ENCODE peak calls at places on chromosomes 12 and 14, in four cellular contexts. S, G, E and Z are unnamed samples.
A peak's percentile ranks its signal among the peaks of the same experiment; 100 is the strongest.

GRCh38 chr12:115700896-115701465 is 576.5 kb downstream of the MED13L start:
- DNase-seq in S (no peak), E (no peak), G (no peak), Z (no peak)

GRCh38 chr14:74620497-74620921 is 8.5 kb upstream of the LTBP2 start:
- DNase-seq in S (peak; percentile 23), G (no peak), E (peak; percentile 87), Z (no peak)

GRCh38 chr14:21408152-21408551 is 24.3 kb upstream of the SUPT16H start:
- DNase-seq in G (no peak), S (no peak), E (peak; percentile 76), Z (no peak)

GRCh38 chr12:13962699-13963098 is 18.7 kb downstream of the GRIN2B start:
- DNase-seq in G (no peak), E (no peak), S (no peak), Z (no peak)

GRCh38 chr12:57810450-57810849 is 8.1 kb downstream of the AVIL start:
- DNase-seq in E (peak; percentile 75), S (no peak), G (no peak), Z (no peak)

GRCh38 chr14:99554184-99554583 is 49.8 kb downstream of the CCDC85C start:
- DNase-seq in E (no peak), S (peak; percentile 76), G (peak; percentile 49), Z (no peak)

GRCh38 chr12:89225401-89225800 is 126.9 kb downstream of the DUSP6 start:
- DNase-seq in E (peak; percentile 71), S (peak; percentile 38), G (no peak), Z (peak; percentile 45)

GRCh38 chr12:119180380-119181040 is 1.8 kb downstream of the HSPB8 start:
- DNase-seq in E (peak; percentile 67), S (peak; percentile 63), G (no peak), Z (peak; percentile 43)

DNA sequence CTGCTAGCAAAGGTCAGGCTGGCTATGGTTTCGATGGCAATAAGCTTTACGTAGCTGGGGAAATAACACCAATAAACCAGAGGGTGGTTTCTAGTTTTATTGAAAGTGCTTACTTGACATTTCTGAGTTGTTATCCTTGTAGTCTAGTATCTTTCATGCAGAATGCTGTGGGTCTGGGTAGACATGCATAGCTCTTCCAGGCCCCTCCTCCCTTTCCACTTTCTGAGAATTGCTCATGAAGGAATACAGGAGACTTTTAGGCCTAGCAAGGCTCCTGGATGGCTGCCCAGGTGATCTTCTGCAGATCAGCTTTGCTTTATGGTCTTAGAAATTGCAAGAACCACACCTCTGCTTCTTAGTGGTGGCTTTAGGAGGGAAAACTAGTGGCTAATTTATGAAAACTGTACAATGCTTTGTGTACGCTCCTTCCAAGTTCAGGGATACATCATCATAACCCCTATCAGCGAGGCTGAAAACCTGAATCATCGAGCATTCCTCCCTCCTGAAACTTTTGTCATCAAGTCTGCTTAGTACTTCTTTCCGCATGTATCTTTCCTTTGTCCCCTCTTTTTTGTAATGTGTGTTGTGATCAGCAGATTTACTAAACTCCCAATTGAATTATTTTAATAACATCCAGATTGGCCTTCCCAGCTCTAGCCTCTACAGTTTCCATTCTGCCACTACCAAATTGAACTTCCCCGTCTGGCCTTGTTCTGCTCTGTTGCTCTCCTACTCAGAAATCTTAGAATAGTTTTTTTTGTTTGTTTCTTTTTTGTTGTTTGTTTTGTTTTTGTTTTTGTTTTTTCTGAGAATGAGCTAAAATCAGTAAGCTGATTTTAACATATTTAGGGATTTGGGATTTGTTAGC is 473.1 kb downstream of the RAD51B start:
- DNase-seq in S (no peak), E (peak; percentile 38), G (no peak), Z (no peak)
- H3K4me3 ChIP-seq in S (no peak overlapping the region), E (no peak overlapping the region), G (no peak overlapping the region), Z (no peak overlapping the region)

GRCh38 chr12:668092-668481 is 4.8 kb upstream of the NINJ2 start:
- DNase-seq in G (no peak), E (no peak), S (no peak), Z (no peak)

GRCh38 chr12:678747-679712 is 15.8 kb upstream of the NINJ2 start:
- DNase-seq in S (no peak), G (no peak), E (no peak), Z (no peak)

GRCh38 chr12:675562-675961 is 12.3 kb upstream of the NINJ2 start:
- DNase-seq in S (no peak), E (no peak), G (no peak), Z (no peak)

GRCh38 chr12:674272-674781 is 11.1 kb upstream of the NINJ2 start:
- DNase-seq in S (no peak), G (no peak), E (no peak), Z (no peak)

DNA sequence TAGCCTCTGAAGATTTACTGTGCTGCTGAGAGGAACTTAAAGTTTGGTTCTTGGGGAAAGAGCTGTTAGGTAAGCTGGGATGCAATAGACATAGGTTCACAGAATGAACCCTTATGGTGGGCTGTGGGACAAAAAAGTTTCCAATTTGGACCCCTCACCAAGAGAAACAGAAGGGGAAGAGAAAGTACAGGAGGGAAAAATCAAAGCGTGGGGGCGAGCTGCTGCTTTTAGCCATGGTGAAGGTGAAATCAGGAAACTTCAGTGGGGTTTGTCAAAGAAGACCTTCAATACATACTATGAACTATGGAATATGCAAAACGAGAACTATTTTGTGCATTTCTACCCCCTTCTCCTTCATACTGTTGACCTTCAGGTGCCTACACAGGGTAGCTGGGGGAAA is 10.6 kb upstream of the NINJ2 start:
- DNase-seq in G (no peak), E (no peak), S (no peak), Z (no peak)
- H3K4me3 ChIP-seq in G (no peak overlapping the region), E (no peak overlapping the region), S (no peak overlapping the region), Z (no peak overlapping the region)

DNA sequence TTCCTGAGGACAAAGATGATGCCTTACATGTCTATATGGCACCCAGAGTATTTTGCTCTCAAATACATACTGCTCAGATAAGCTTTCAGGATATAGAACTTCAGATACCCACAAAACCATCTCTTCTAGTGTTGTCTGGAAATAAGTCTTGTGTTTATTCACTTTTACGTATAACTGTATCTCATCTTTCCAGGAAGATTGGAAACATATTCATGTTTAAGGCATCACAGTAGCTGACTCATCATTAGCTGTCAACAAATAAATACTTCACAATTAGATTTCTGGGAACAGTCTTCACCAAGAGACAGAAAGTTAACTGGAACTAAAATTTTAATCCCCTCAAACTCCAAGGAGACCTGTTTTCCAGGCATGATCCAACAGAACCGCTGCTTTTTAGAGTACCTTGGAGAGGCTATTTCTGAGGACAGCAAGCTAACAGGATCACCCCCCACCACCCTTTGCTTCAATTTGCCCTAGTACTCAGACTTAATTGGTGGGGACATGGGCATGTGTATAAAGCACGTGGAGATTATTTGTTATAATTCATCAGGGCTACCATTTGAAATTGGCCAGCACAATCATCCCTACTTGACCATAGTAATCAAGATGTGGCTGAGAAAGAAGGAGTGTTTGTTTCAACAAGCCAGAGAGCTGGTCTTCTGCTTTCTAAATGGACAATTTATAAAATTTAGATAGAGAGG is 129.3 kb upstream of the HIF1A start:
- DNase-seq in S (no peak), E (peak; percentile 93), G (no peak), Z (no peak)
- H3K4me3 ChIP-seq in S (no peak overlapping the region), E (no peak overlapping the region), G (no peak overlapping the region), Z (no peak overlapping the region)

GRCh38 chr14:64990939-64991338 is 4.2 kb downstream of the FNTB start:
- DNase-seq in S (no peak), E (no peak), G (no peak), Z (no peak)

GRCh38 chr14:64992328-64992885 is 5.7 kb downstream of the FNTB start:
- DNase-seq in S (no peak), E (no peak), G (no peak), Z (no peak)

GRCh38 chr14:64993263-64993662 is 6.6 kb downstream of the FNTB start:
- DNase-seq in G (no peak), S (no peak), E (peak; percentile 65), Z (no peak)

GRCh38 chr14:64986578-64987571 is at the start of gene FNTB:
- DNase-seq in G (peak; percentile 98), E (peak; percentile 98), S (peak; percentile 98), Z (peak; percentile 96)

DNA sequence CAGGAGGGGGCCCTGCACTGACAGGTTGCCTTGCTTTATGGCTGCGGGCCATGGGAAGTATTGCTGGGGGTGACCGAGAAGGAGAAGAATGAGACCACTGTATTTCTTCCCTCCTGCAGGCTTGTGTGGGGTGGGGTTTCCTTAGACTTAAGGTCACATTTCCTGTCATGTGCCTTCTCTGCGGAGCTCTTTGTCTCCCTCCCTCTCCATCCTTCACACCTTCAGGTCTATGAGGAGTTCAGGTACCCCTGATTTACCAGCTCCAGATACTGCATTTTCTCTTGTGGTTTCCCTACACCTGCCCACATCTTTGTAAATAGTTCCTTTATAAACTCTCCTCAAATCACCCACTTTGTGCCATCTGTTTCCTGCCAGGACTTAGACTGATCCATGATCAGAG is 3.6 kb downstream of the FNTB start:
- DNase-seq in S (no peak), G (no peak), E (no peak), Z (no peak)
- H3K4me3 ChIP-seq in S (no peak overlapping the region), G (no peak overlapping the region), E (no peak overlapping the region), Z (no peak overlapping the region)

DNA sequence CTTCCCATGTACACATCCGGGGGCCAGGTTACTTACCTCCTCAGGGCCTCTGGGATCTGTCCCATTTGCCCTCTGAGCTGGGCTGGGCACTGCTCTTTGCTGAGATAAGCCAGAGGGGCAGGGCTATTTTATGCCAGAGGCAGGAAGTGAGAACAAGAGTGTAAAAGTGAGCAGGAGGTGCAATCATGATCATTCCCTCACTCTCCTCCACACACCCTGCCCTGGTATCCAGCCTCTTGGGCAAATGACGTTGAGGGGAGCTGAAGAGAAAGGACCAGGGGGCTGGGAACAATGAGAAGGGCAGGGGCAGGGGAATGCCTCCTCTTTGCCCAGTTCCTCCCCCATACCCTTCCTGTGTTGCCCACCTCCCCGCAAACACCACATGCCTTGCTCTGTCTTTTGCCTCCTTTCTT is 4.2 kb downstream of the LPAR5 start:
- DNase-seq in E (no peak), S (peak; percentile 51), G (no peak), Z (no peak)
- H3K4me3 ChIP-seq in E (no peak overlapping the region), S (peak overlapping the region; percentile 39), G (no peak overlapping the region), Z (no peak overlapping the region)

GRCh38 chr12:122005252-122005651 is 16.4 kb upstream of the BCL7A start:
- DNase-seq in G (no peak), S (no peak), E (no peak), Z (no peak)
- H3K4me3 ChIP-seq in G (no peak overlapping the region), S (no peak overlapping the region), E (no peak overlapping the region), Z (no peak overlapping the region)